ENCODE peak calls at places on chromosomes 12 and 14, in ten cellular contexts. One of them, this sample, is unnamed.
A peak's percentile ranks its signal among the peaks of the same experiment; 100 is the strongest.

GRCh38 chr14:65949711-65950516 is 536.3 kb upstream of the CCDC196 start:
- DNase-seq in AG08396: no peak
- DNase-seq in left kidney: no peak
- DNase-seq in lower leg skin: no peak
- DNase-seq in activated CD8-positive, alpha-beta memory T cell treated with anti-CD3 and anti-CD28 coated beads, Interleukin-2, amount 50 U/mL, for 48 hours: peak; percentile 78
- DNase-seq in GM13977: peak; percentile 34
- DNase-seq in activated CD4-positive, alpha-beta T cell treated with anti-CD3 and anti-CD28 coated beads for 4 hours: peak; percentile 16
- DNase-seq in stimulated activated CD4-positive, alpha-beta T cell treated with anti-CD3 and anti-CD28 coated beads, Interleukin-4, amount 100 ng/mL, for 48 hours: peak; percentile 28
- DNase-seq in BJ: no peak
- DNase-seq in NCI-H2107: peak; percentile 62
- DNase-seq in this sample: no peak

GRCh38 chr14:77542349-77543239 is 44.0 kb upstream of the ISM2 start:
- DNase-seq in stimulated activated CD4-positive, alpha-beta T cell treated with anti-CD3 and anti-CD28 coated beads, Interleukin-4, amount 100 ng/mL, for 48 hours: no peak
- DNase-seq in left kidney: peak; percentile 17
- DNase-seq in lower leg skin: no peak
- DNase-seq in activated CD4-positive, alpha-beta T cell treated with anti-CD3 and anti-CD28 coated beads for 4 hours: no peak
- DNase-seq in BJ: no peak
- DNase-seq in NCI-H2107: no peak
- DNase-seq in GM13977: no peak
- DNase-seq in AG08396: no peak
- DNase-seq in activated CD8-positive, alpha-beta memory T cell treated with anti-CD3 and anti-CD28 coated beads, Interleukin-2, amount 50 U/mL, for 48 hours: no peak
- DNase-seq in this sample: no peak

GRCh38 chr12:116324684-116325664 is 47.5 kb upstream of the MED13L start:
- DNase-seq in AG08396: no peak
- DNase-seq in GM13977: peak; percentile 46
- DNase-seq in NCI-H2107: no peak
- DNase-seq in left kidney: no peak
- DNase-seq in stimulated activated CD4-positive, alpha-beta T cell treated with anti-CD3 and anti-CD28 coated beads, Interleukin-4, amount 100 ng/mL, for 48 hours: no peak
- DNase-seq in lower leg skin: no peak
- DNase-seq in activated CD4-positive, alpha-beta T cell treated with anti-CD3 and anti-CD28 coated beads for 4 hours: no peak
- DNase-seq in activated CD8-positive, alpha-beta memory T cell treated with anti-CD3 and anti-CD28 coated beads, Interleukin-2, amount 50 U/mL, for 48 hours: no peak
- DNase-seq in BJ: no peak
- DNase-seq in this sample: no peak

GRCh38 chr14:23703027-23703426 is 66.9 kb downstream of the DHRS2 start:
- DNase-seq in AG08396: no peak
- DNase-seq in BJ: no peak
- DNase-seq in GM13977: no peak
- DNase-seq in lower leg skin: no peak
- DNase-seq in activated CD4-positive, alpha-beta T cell treated with anti-CD3 and anti-CD28 coated beads for 4 hours: no peak
- DNase-seq in activated CD8-positive, alpha-beta memory T cell treated with anti-CD3 and anti-CD28 coated beads, Interleukin-2, amount 50 U/mL, for 48 hours: no peak
- DNase-seq in NCI-H2107: no peak
- DNase-seq in stimulated activated CD4-positive, alpha-beta T cell treated with anti-CD3 and anti-CD28 coated beads, Interleukin-4, amount 100 ng/mL, for 48 hours: no peak
- DNase-seq in left kidney: no peak
- DNase-seq in this sample: no peak

GRCh38 chr14:100104523-100105300 is 39.5 kb downstream of the EVL start:
- DNase-seq in NCI-H2107: no peak
- DNase-seq in activated CD8-positive, alpha-beta memory T cell treated with anti-CD3 and anti-CD28 coated beads, Interleukin-2, amount 50 U/mL, for 48 hours: no peak
- DNase-seq in BJ: peak; percentile 88
- DNase-seq in lower leg skin: no peak
- DNase-seq in stimulated activated CD4-positive, alpha-beta T cell treated with anti-CD3 and anti-CD28 coated beads, Interleukin-4, amount 100 ng/mL, for 48 hours: no peak
- DNase-seq in GM13977: no peak
- DNase-seq in activated CD4-positive, alpha-beta T cell treated with anti-CD3 and anti-CD28 coated beads for 4 hours: no peak
- DNase-seq in AG08396: no peak
- DNase-seq in left kidney: no peak
- DNase-seq in this sample: no peak

GRCh38 chr12:88207921-88208640 is 66.0 kb downstream of the TMTC3 start:
- DNase-seq in GM13977: no peak
- DNase-seq in BJ: peak; percentile 39
- DNase-seq in left kidney: no peak
- DNase-seq in lower leg skin: no peak
- DNase-seq in NCI-H2107: no peak
- DNase-seq in AG08396: peak; percentile 72
- DNase-seq in stimulated activated CD4-positive, alpha-beta T cell treated with anti-CD3 and anti-CD28 coated beads, Interleukin-4, amount 100 ng/mL, for 48 hours: no peak
- DNase-seq in activated CD4-positive, alpha-beta T cell treated with anti-CD3 and anti-CD28 coated beads for 4 hours: no peak
- DNase-seq in activated CD8-positive, alpha-beta memory T cell treated with anti-CD3 and anti-CD28 coated beads, Interleukin-2, amount 50 U/mL, for 48 hours: no peak
- DNase-seq in this sample: no peak

GRCh38 chr12:124994435-124994975 is 1.1 kb downstream of the BRI3BP start:
- DNase-seq in NCI-H2107: no peak
- DNase-seq in left kidney: no peak
- DNase-seq in activated CD4-positive, alpha-beta T cell treated with anti-CD3 and anti-CD28 coated beads for 4 hours: no peak
- DNase-seq in GM13977: no peak
- DNase-seq in BJ: no peak
- DNase-seq in stimulated activated CD4-positive, alpha-beta T cell treated with anti-CD3 and anti-CD28 coated beads, Interleukin-4, amount 100 ng/mL, for 48 hours: no peak
- DNase-seq in AG08396: no peak
- DNase-seq in activated CD8-positive, alpha-beta memory T cell treated with anti-CD3 and anti-CD28 coated beads, Interleukin-2, amount 50 U/mL, for 48 hours: no peak
- DNase-seq in lower leg skin: no peak
- DNase-seq in this sample: peak; percentile 59

GRCh38 chr12:61291647-61292046 is 968.6 kb upstream of the USP15 start:
- DNase-seq in activated CD8-positive, alpha-beta memory T cell treated with anti-CD3 and anti-CD28 coated beads, Interleukin-2, amount 50 U/mL, for 48 hours: no peak
- DNase-seq in left kidney: no peak
- DNase-seq in lower leg skin: no peak
- DNase-seq in GM13977: no peak
- DNase-seq in NCI-H2107: no peak
- DNase-seq in AG08396: no peak
- DNase-seq in BJ: no peak
- DNase-seq in activated CD4-positive, alpha-beta T cell treated with anti-CD3 and anti-CD28 coated beads for 4 hours: no peak
- DNase-seq in stimulated activated CD4-positive, alpha-beta T cell treated with anti-CD3 and anti-CD28 coated beads, Interleukin-4, amount 100 ng/mL, for 48 hours: no peak
- DNase-seq in this sample: no peak

GRCh38 chr14:102040153-102040552 is 46.7 kb downstream of the HSP90AA1 start:
- DNase-seq in GM13977: no peak
- DNase-seq in lower leg skin: no peak
- DNase-seq in BJ: no peak
- DNase-seq in left kidney: no peak
- DNase-seq in activated CD4-positive, alpha-beta T cell treated with anti-CD3 and anti-CD28 coated beads for 4 hours: no peak
- DNase-seq in stimulated activated CD4-positive, alpha-beta T cell treated with anti-CD3 and anti-CD28 coated beads, Interleukin-4, amount 100 ng/mL, for 48 hours: no peak
- DNase-seq in NCI-H2107: no peak
- DNase-seq in AG08396: no peak
- DNase-seq in activated CD8-positive, alpha-beta memory T cell treated with anti-CD3 and anti-CD28 coated beads, Interleukin-2, amount 50 U/mL, for 48 hours: no peak
- DNase-seq in this sample: no peak

GRCh38 chr12:125172231-125172850 is 107.1 kb downstream of the AACS start:
- DNase-seq in lower leg skin: no peak
- DNase-seq in activated CD4-positive, alpha-beta T cell treated with anti-CD3 and anti-CD28 coated beads for 4 hours: no peak
- DNase-seq in BJ: no peak
- DNase-seq in activated CD8-positive, alpha-beta memory T cell treated with anti-CD3 and anti-CD28 coated beads, Interleukin-2, amount 50 U/mL, for 48 hours: no peak
- DNase-seq in stimulated activated CD4-positive, alpha-beta T cell treated with anti-CD3 and anti-CD28 coated beads, Interleukin-4, amount 100 ng/mL, for 48 hours: no peak
- DNase-seq in AG08396: no peak
- DNase-seq in left kidney: no peak
- DNase-seq in GM13977: no peak
- DNase-seq in NCI-H2107: no peak
- DNase-seq in this sample: no peak

This sample was measured in CD14-positive monocyte.